ENCODE peak calls at places on chromosomes 1 and 21, in four cellular contexts. R is AG09309, C is kidney, T is colonic mucosa. E is an unnamed sample.

GRCh38 chr1:152036316-152037216 is at the start of gene S100A11:
- DNase-seq in C (peak), T (peak), R (no peak), E (peak)

GRCh38 chr1:155134858-155135415 is 715 bp upstream of the SLC50A1 start:
- DNase-seq in T (peak), R (peak), C (peak), E (peak)

GRCh38 chr1:75472971-75473603 is 137.8 kb downstream of the SLC44A5 start:
- DNase-seq in C (no peak), T (no peak), R (no peak), E (no peak)

GRCh38 chr1:109761227-109762038 is 2.3 kb downstream of the EPS8L3 start:
- DNase-seq in R (no peak), T (peak), C (peak), E (peak)

GRCh38 chr1:21254335-21254951 is 35.8 kb downstream of the ECE1 start:
- DNase-seq in T (peak), R (no peak), C (no peak), E (peak)

GRCh38 chr1:66371233-66372005 is 162.5 kb upstream of the SGIP1 start:
- DNase-seq in T (no peak), C (no peak), R (no peak), E (no peak)

GRCh38 chr1:87834941-87835340 is 506.3 kb downstream of the LMO4 start:
- DNase-seq in T (no peak), R (no peak), C (no peak), E (no peak)

GRCh38 chr1:171748651-171749050 is 6.8 kb upstream of the VAMP4 start:
- DNase-seq in R (no peak), C (no peak), T (no peak), E (no peak)

GRCh38 chr1:91120421-91120820 is 98.6 kb upstream of the ZNF644 start:
- DNase-seq in R (no peak), T (no peak), C (no peak), E (no peak)

GRCh38 chr1:246837418-246838117 is 94.2 kb downstream of the AHCTF1 start:
- DNase-seq in R (no peak), T (no peak), C (no peak), E (no peak)

GRCh38 chr1:53605181-53605580 is 133.8 kb downstream of the GLIS1 start:
- DNase-seq in T (no peak), C (no peak), R (no peak), E (no peak)

GRCh38 chr21:42401164-42401563 is 2.5 kb upstream of the UBASH3A start:
- DNase-seq in R (no peak), T (no peak), C (no peak), E (no peak)

GRCh38 chr1:42290130-42290529 is 44.9 kb downstream of the FOXJ3 start:
- DNase-seq in C (no peak), R (no peak), T (no peak), E (no peak)

GRCh38 chr21:32770514-32771133 is 931 bp downstream of the PAXBP1 start:
- DNase-seq in C (no peak), R (no peak), T (no peak), E (no peak)

GRCh38 chr1:33399375-33399774 is 31.5 kb downstream of the PHC2 start:
- DNase-seq in C (no peak), R (no peak), T (no peak), E (no peak)

GRCh38 chr1:219324629-219325367 is 151.1 kb downstream of the LYPLAL1 start:
- DNase-seq in T (no peak), C (no peak), R (peak), E (no peak)

GRCh38 chr1:189103956-189104355 is 1373.7 kb downstream of the BRINP3 start:
- DNase-seq in T (no peak), C (no peak), R (no peak), E (no peak)

GRCh38 chr21:15539376-15539775 is 190.4 kb upstream of the USP25 start:
- DNase-seq in R (no peak), C (no peak), T (no peak), E (no peak)

GRCh38 chr1:46719689-46720088 is 775 bp upstream of the EFCAB14 start:
- DNase-seq in R (no peak), C (no peak), T (peak), E (no peak)

GRCh38 chr1:106435269-106435668 is 621.2 kb upstream of the PRMT6 start:
- DNase-seq in R (no peak), T (no peak), C (no peak), E (no peak)

GRCh38 chr1:84103197-84103992 is 40.7 kb upstream of the PRKACB start:
- DNase-seq in R (peak), T (peak), C (peak), E (peak)

GRCh38 chr1:160123726-160124125 is 8.2 kb downstream of the ATP1A2 start:
- DNase-seq in R (no peak), T (no peak), C (peak), E (no peak)

DNA sequence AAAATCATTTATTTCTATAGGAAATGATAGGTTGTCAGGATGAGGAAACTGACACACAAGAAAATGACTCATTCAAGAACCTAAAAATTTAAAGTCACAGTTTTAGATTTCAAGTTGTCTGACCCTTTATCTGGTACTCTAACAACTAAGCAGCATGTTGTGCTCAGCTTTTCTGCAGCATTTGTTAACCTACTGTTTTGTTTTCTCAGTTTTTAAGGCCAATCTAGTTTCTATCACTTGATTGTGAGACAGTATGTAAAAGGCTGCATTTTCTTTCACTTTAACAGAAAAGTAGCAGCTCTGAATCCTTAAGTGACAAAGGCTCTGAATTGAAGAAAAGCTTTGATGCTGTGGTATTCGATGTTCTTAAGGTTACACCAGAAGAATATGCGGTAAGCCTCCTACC is 59.1 kb downstream of the RALGPS2 start:
- DNase-seq in R (no peak), C (no peak), T (no peak), E (no peak)
- H3K4me3 ChIP-seq in R (no peak), C (no peak), T (no peak), E (no peak)

GRCh38 chr1:27423701-27424100 is 31.3 kb downstream of the GPR3 start:
- DNase-seq in C (no peak), T (no peak), R (no peak), E (no peak)
- TF ChIP-seq CTCF in C (no peak), T (no peak), R (no peak), E (no peak)

GRCh38 chr1:226722901-226723639 is 16.0 kb downstream of the ITPKB start:
- DNase-seq in R (no peak), C (no peak), T (no peak), E (no peak)

GRCh38 chr1:226722240-226722900 is 16.7 kb downstream of the ITPKB start:
- DNase-seq in C (no peak), R (no peak), T (no peak), E (no peak)

GRCh38 chr1:226725870-226726212 is 13.2 kb downstream of the ITPKB start:
- DNase-seq in R (no peak), T (no peak), C (no peak), E (no peak)

GRCh38 chr1:226719596-226720386 is 19.3 kb downstream of the ITPKB start:
- DNase-seq in C (no peak), T (no peak), R (no peak), E (no peak)

GRCh38 chr1:226723640-226724532 is 15.2 kb downstream of the ITPKB start:
- DNase-seq in C (no peak), R (no peak), T (no peak), E (no peak)
- H3K4me3 ChIP-seq in C (no peak), R (no peak), T (no peak), E (no peak)

GRCh38 chr1:212074856-212075255 is 39.3 kb downstream of the DTL start:
- DNase-seq in R (no peak), C (no peak), T (no peak), E (no peak)

GRCh38 chr1:212072047-212072446 is 36.5 kb downstream of the DTL start:
- DNase-seq in T (no peak), R (no peak), C (no peak), E (no peak)

GRCh38 chr1:212074313-212074712 is 38.8 kb downstream of the DTL start:
- DNase-seq in T (no peak), C (no peak), R (no peak), E (no peak)

GRCh38 chr1:212070720-212071302 is 35.3 kb downstream of the DTL start:
- DNase-seq in R (peak), C (no peak), T (no peak), E (no peak)

DNA sequence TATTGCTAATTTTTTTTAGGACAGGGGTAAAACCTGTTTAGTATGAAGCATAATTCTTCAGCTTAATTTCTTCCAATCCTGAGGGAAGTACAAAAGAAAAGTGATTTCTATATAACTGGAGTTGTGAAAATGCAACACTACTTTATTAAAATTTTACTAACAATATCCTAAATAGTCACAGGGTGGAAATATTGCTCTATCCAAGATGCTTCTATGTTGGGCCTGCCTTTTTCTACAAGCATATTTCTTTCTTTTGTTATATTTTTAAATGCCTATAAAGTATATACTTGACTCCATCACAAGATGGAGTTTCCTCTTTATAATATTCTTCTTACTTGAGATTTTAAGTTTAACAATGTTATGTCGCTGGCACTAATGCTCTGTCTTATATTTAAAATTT is 37.9 kb downstream of the DTL start:
- DNase-seq in T (no peak), C (no peak), R (no peak), E (no peak)
- TF ChIP-seq CTCF in T (no peak), C (no peak), R (no peak), E (no peak)

GRCh38 chr1:165356876-165357275 is 361 bp upstream of the LMX1A start:
- DNase-seq in C (no peak), R (no peak), T (no peak), E (no peak)

GRCh38 chr1:165355221-165355976 is 1.1 kb downstream of the LMX1A start:
- DNase-seq in T (no peak), R (no peak), C (peak), E (no peak)

GRCh38 chr1:165354739-165355138 is 1.8 kb downstream of the LMX1A start:
- DNase-seq in T (no peak), R (no peak), C (no peak), E (no peak)

GRCh38 chr1:165353731-165354671 is 2.5 kb downstream of the LMX1A start:
- DNase-seq in T (no peak), C (no peak), R (no peak), E (no peak)

GRCh38 chr1:165355977-165356811 is at the start of gene LMX1A:
- DNase-seq in C (peak), T (peak), R (no peak), E (no peak)
- H3K4me3 ChIP-seq in C (no peak), T (peak), R (no peak), E (no peak)

GRCh38 chr1:145720556-145720877 is 1.2 kb downstream of the CD160 start:
- DNase-seq in T (no peak), R (peak), C (no peak), E (no peak)

GRCh38 chr1:145717833-145718232 is 1.5 kb upstream of the CD160 start:
- DNase-seq in T (no peak), C (no peak), R (no peak), E (no peak)

GRCh38 chr1:145719230-145720079 is at the start of gene CD160:
- DNase-seq in R (no peak), C (no peak), T (no peak), E (no peak)

GRCh38 chr1:145716641-145717061 is 2.6 kb upstream of the CD160 start:
- DNase-seq in T (no peak), C (no peak), R (no peak), E (no peak)

GRCh38 chr1:145720878-145721671 is 1.8 kb downstream of the CD160 start:
- DNase-seq in R (no peak), C (peak), T (peak), E (peak)
- TF ChIP-seq CTCF in R (peak), C (peak), T (peak), E (peak)

GRCh38 chr1:206506803-206507394 is 432 bp upstream of the RASSF5 start:
- DNase-seq in T (no peak), R (no peak), C (peak), E (no peak)

GRCh38 chr1:206508956-206509355 is 1.6 kb downstream of the RASSF5 start:
- DNase-seq in C (no peak), R (peak), T (no peak), E (no peak)

GRCh38 chr1:206509612-206510257 is 2.4 kb downstream of the RASSF5 start:
- DNase-seq in C (no peak), R (no peak), T (no peak), E (no peak)

GRCh38 chr1:206507395-206508129 is at the start of gene RASSF5:
- DNase-seq in T (peak), C (peak), R (no peak), E (no peak)

GRCh38 chr1:206508130-206508884 is 976 bp downstream of the RASSF5 start:
- DNase-seq in C (no peak), R (no peak), T (no peak), E (no peak)
- H3K4me3 ChIP-seq in C (peak), R (peak), T (peak), E (no peak)

DNA sequence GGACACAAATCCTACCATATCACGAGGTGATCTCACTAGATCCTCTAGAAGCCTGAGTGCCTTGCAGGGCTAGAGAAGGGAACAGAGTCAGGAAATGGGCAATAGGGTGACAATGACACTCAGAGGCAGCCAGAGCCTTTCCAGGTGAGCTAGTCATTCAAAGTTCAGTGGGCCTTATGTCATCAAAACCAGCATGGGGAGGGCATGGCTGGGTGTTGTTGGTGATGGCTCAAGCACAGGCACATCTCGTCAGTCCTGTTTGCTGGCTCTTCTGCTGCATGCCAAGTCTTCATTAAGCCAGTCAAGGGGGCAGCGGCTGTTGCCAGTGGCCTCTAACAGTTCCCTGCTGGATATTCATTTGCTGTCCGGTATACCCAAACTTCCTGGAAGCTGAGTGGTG is 99.6 kb upstream of the USP24 start:
- DNase-seq in T (no peak), R (no peak), C (no peak), E (no peak)
- TF ChIP-seq CTCF in T (no peak), R (no peak), C (no peak), E (no peak)

GRCh38 chr1:43969416-43969745 is 429 bp upstream of the DPH2 start:
- DNase-seq in C (no peak), R (no peak), T (no peak), E (no peak)
- H3K4me3 ChIP-seq in C (peak), R (no peak), T (peak), E (peak)

E was measured in BE2C.